ENCODE peak calls at places on chromosomes 4 and X, in seven cellular contexts. K is choroid plexus epithelial cell, M is cardiac muscle cell, P is stomach, F is SK-N-SH, C is dorsolateral prefrontal cortex, H is DND-41. Q is an unnamed sample.

GRCh38 chr4:75004755-75005668 is 72.1 kb downstream of the PARM1 start:
- DNase-seq in K (no peak), M (no peak), P (peak; percentile 73), F (no peak), C (no peak), H (no peak), Q (no peak)

GRCh38 chr4:169283114-169283509 is 12.4 kb upstream of the SH3RF1 start:
- DNase-seq in K (peak; percentile 75), M (peak; percentile 82), P (no peak), F (no peak), C (no peak), H (no peak), Q (peak; percentile 98)

GRCh38 chr4:2832309-2832980 is 11.2 kb upstream of the ADD1 start:
- DNase-seq in K (no peak), M (no peak), P (no peak), F (peak; percentile 17), C (peak; percentile 11), H (no peak), Q (no peak)

GRCh38 chr4:94305468-94306225 is 37.0 kb downstream of the HPGDS start:
- DNase-seq in K (no peak), M (no peak), P (no peak), F (no peak), C (no peak), H (no peak), Q (peak; percentile 11)

GRCh38 chr4:140703463-140703862 is 52.7 kb downstream of the TBC1D9 start:
- DNase-seq in K (peak; percentile 72), M (peak; percentile 48), P (no peak), F (no peak), C (no peak), H (no peak), Q (peak; percentile 64)

GRCh38 chrX:2583194-2584162 is 82.7 kb upstream of the DHRSX start:
- DNase-seq in K (no peak), M (no peak), P (no peak), F (no peak), C (no peak), H (no peak), Q (no peak)

GRCh38 chr4:78864405-78865024 is 74.7 kb downstream of the PAQR3 start:
- DNase-seq in K (peak; percentile 93), M (peak; percentile 90), P (no peak), F (peak; percentile 34), C (no peak), H (peak; percentile 30), Q (peak; percentile 83)

GRCh38 chr4:121728066-121728465 is 31.3 kb upstream of the ANXA5 start:
- DNase-seq in K (peak; percentile 68), M (peak; percentile 74), P (no peak), F (no peak), C (no peak), H (no peak), Q (peak; percentile 99)

GRCh38 chr4:169032883-169033645 is 23.0 kb upstream of the CBR4 start:
- DNase-seq in K (no peak), M (peak; percentile 52), P (no peak), F (no peak), C (no peak), H (no peak), Q (no peak)

GRCh38 chrX:69503835-69504625 is at the start of gene NALF2:
- DNase-seq in K (peak; percentile 53), M (peak; percentile 67), P (peak; percentile 58), F (peak; percentile 86), C (no peak), H (no peak), Q (peak; percentile 11)

GRCh38 chrX:17078031-17078730 is 131.7 kb downstream of the REPS2 start:
- DNase-seq in K (peak; percentile 16), M (no peak), P (no peak), F (no peak), C (no peak), H (no peak), Q (peak; percentile 58)

GRCh38 chrX:17086317-17086716 is 139.9 kb downstream of the REPS2 start:
- DNase-seq in K (no peak), M (no peak), P (no peak), F (no peak), C (no peak), H (no peak), Q (no peak)

GRCh38 chrX:17081535-17081934 is 135.1 kb downstream of the REPS2 start:
- DNase-seq in K (no peak), M (peak; percentile 6), P (no peak), F (no peak), C (no peak), H (no peak), Q (peak; percentile 11)

GRCh38 chrX:17081969-17082368 is 135.5 kb downstream of the REPS2 start:
- DNase-seq in K (no peak), M (no peak), P (no peak), F (no peak), C (no peak), H (no peak), Q (peak; percentile 16)

GRCh38 chrX:17082831-17083230 is 136.4 kb downstream of the REPS2 start:
- DNase-seq in K (peak; percentile 8), M (no peak), P (no peak), F (peak; percentile 37), C (no peak), H (no peak), Q (peak; percentile 4)
- TF ChIP-seq CTCF in K (no peak), M (no peak), P (no peak), F (peak; percentile 53), C (no peak), H (no peak), Q (peak; percentile 29)

DNA sequence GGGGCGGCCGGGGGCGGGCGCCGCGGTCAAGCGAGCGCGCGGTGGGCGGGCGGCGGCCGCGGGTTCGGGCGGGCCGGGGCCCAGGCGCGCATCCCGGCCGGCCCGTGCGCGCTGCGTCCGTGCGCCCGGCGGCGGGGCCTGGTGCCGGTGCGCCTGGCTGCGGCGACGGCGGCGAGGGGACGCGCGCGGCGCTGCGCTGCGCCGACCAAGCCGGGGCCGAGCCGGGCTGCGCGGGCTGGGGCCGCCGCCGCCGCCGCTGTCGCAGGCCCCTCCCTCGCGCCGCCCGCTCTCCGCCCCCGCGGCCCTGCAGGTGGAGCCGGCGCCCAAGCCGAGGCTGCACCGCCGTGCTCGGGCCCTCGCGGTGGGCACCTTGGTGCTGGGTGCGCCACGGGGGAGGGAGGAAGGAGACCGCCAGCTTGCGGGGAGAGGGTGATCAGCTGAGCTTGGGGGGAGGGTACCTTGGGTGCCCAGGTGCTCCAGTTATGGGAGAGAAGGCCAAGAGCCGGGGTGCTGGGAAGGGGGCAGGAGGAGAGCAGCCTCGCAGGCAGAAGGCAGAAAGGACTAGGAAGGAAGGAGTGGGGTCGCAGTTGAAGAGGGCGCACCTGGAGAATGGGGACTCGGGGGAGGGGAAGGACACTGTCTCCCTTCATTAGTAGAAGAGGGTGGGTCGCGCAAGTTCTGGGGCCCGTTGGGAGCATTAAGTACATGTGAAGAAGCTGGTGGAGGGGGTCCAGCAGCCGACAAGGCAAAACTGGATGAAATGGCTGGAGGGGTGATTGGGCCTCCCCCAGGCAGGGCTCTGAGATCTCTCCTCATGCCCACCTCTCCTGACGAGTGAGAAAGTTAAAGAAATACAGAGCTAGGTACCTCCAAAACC is at the start of gene PPP2R2C:
- DNase-seq in K (no peak), M (no peak), P (no peak), F (peak; percentile 81), C (no peak), H (no peak), Q (no peak)
- H3K4me3 ChIP-seq in K (no peak within 1 kb of the TSS), M (peak within 1 kb of the TSS; percentile 13), P (no peak within 1 kb of the TSS), F (no peak within 1 kb of the TSS), C (peak within 1 kb of the TSS; percentile 76), H (no peak within 1 kb of the TSS), Q (no peak within 1 kb of the TSS)

GRCh38 chr4:11503166-11503565 is 74.5 kb upstream of the HS3ST1 start:
- DNase-seq in K (no peak), M (no peak), P (peak; percentile 32), F (no peak), C (no peak), H (no peak), Q (no peak)

GRCh38 chr4:11506194-11506593 is 77.5 kb upstream of the HS3ST1 start:
- DNase-seq in K (no peak), M (no peak), P (no peak), F (no peak), C (no peak), H (no peak), Q (no peak)

GRCh38 chr4:11507920-11508319 is 79.2 kb upstream of the HS3ST1 start:
- DNase-seq in K (no peak), M (no peak), P (peak; percentile 68), F (no peak), C (no peak), H (no peak), Q (no peak)

GRCh38 chr4:11511321-11511720 is 82.6 kb upstream of the HS3ST1 start:
- DNase-seq in K (no peak), M (no peak), P (no peak), F (no peak), C (no peak), H (no peak), Q (no peak)

GRCh38 chr4:11505225-11505971 is 76.7 kb upstream of the HS3ST1 start:
- DNase-seq in K (peak; percentile 24), M (peak; percentile 32), P (peak; percentile 57), F (no peak), C (no peak), H (no peak), Q (no peak)
- TF ChIP-seq CTCF in K (no peak), M (no peak), P (no peak), F (no peak), C (no peak), H (no peak), Q (no peak)

GRCh38 chr4:8228319-8229250 is 29.5 kb downstream of the SH3TC1 start:
- DNase-seq in K (peak; percentile 92), M (peak; percentile 84), P (peak; percentile 94), F (no peak), C (no peak), H (peak; percentile 98), Q (peak; percentile 84)
- H3K4me3 ChIP-seq in K (no peak overlapping the region), M (no peak overlapping the region), P (no peak overlapping the region), F (no peak overlapping the region), C (no peak overlapping the region), H (peak overlapping the region; percentile 44), Q (no peak overlapping the region)

GRCh38 chrX:49282647-49283011 is 13.0 kb downstream of the PPP1R3F start:
- DNase-seq in K (peak; percentile 43), M (peak; percentile 49), P (peak; percentile 25), F (peak; percentile 61), C (no peak), H (no peak), Q (peak; percentile 22)
- TF ChIP-seq CTCF in K (peak; percentile 53), M (peak; percentile 42), P (peak; percentile 38), F (peak; percentile 33), C (peak; percentile 20), H (peak; percentile 21), Q (peak; percentile 33)

DNA sequence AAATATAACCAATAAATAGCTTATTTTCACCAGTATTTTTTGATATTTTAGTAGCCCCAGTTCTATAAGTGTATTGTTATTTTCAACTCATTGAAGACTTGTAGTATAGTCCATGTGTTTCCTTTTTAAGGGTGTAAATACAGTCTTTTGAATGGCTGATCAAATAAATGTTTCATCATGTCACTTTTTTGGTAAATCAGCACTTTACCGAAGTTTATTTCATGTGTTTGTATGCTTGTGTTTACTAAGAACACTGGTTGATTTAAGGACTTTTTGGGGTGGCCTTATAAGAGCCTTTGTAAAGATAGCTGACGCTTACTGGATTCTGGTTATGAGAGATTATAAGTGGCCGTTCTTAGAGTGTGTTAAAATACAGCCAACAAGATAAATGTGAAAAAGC is 2.6 kb downstream of the UBE2K start:
- DNase-seq in K (no peak), M (no peak), P (no peak), F (no peak), C (no peak), H (no peak), Q (no peak)
- H3K4me3 ChIP-seq in K (peak overlapping the region; percentile 98), M (peak overlapping the region; percentile 67), P (no peak overlapping the region), F (peak overlapping the region; percentile 97), C (peak overlapping the region; percentile 94), H (peak overlapping the region; percentile 86), Q (peak overlapping the region; percentile 92)

Q was measured in AG10803.